ENCODE peak calls at places on chromosomes 7 and 10, in nine cellular contexts. W is T-helper 17 cell; L is kidney tubule cell; X is heart left ventricle; G is pulmonary artery endothelial cell; N is NCI-H2029; V is pancreas; Z is tibial nerve; T is stimulated activated CD8-positive, alpha-beta memory T cell treated with anti-CD3 and anti-CD28 coated beads, Interleukin-15, amount 100 ng/mL, for 24 hours. Y is an unnamed sample.

GRCh38 chr7:151964951-151965350 is 8.7 kb downstream of the GALNTL5 start:
- DNase-seq in W (no peak), L (no peak), X (no peak), G (no peak), N (no peak), V (no peak), Z (peak; percentile 48), T (no peak), Y (no peak)

GRCh38 chr10:52740913-52741675 is 31.5 kb downstream of the MBL2 start:
- DNase-seq in W (no peak), L (peak; percentile 42), X (no peak), G (no peak), N (no peak), V (peak; percentile 49), Z (peak; percentile 55), T (no peak), Y (no peak)

GRCh38 chr10:14508725-14509124 is 178.0 kb upstream of the FRMD4A start:
- DNase-seq in W (no peak), L (no peak), X (no peak), G (no peak), N (no peak), V (no peak), Z (peak; percentile 73), T (no peak), Y (no peak)

GRCh38 chr7:147858421-147858820 is 732.1 kb upstream of the C7orf33 start:
- DNase-seq in W (no peak), L (no peak), X (no peak), G (no peak), N (no peak), V (no peak), Z (no peak), T (no peak), Y (no peak)

GRCh38 chr10:3853547-3853989 is 68.6 kb upstream of the KLF6 start:
- DNase-seq in W (no peak), L (peak; percentile 83), X (no peak), G (no peak), N (no peak), V (peak; percentile 60), Z (no peak), T (no peak), Y (no peak)

GRCh38 chr7:4115941-4116610 is 566.0 kb upstream of the FOXK1 start:
- DNase-seq in W (no peak), L (no peak), X (no peak), G (no peak), N (no peak), V (no peak), Z (no peak), T (no peak), Y (no peak)

GRCh38 chr7:53518319-53518718 is 482.9 kb downstream of the POM121L12 start:
- DNase-seq in W (no peak), L (no peak), X (no peak), G (no peak), N (no peak), V (no peak), Z (no peak), T (no peak), Y (no peak)

GRCh38 chr7:348962-349755 is 59.2 kb downstream of the FOXL3 start:
- DNase-seq in W (no peak), L (no peak), X (no peak), G (no peak), N (no peak), V (no peak), Z (no peak), T (no peak), Y (no peak)

GRCh38 chr7:158406817-158407216 is 180.8 kb downstream of the PTPRN2 start:
- DNase-seq in W (no peak), L (no peak), X (no peak), G (no peak), N (no peak), V (no peak), Z (no peak), T (no peak), Y (no peak)

GRCh38 chr10:79084012-79084971 is 15.5 kb downstream of the ZMIZ1 start:
- DNase-seq in W (no peak), L (peak; percentile 95), X (peak; percentile 95), G (peak; percentile 94), N (peak; percentile 42), V (peak; percentile 89), Z (peak; percentile 98), T (no peak), Y (no peak)

GRCh38 chr10:74027702-74028101 is 29.8 kb downstream of the VCL start:
- DNase-seq in W (no peak), L (peak; percentile 45), X (no peak), G (no peak), N (no peak), V (no peak), Z (no peak), T (no peak), Y (no peak)

GRCh38 chr7:27237735-27238334 is 4.8 kb upstream of the EVX1 start:
- DNase-seq in W (no peak), L (peak; percentile 53), X (no peak), G (no peak), N (no peak), V (no peak), Z (no peak), T (no peak), Y (no peak)

GRCh38 chr10:72045586-72045985 is 42.8 kb downstream of the SPOCK2 start:
- DNase-seq in W (no peak), L (no peak), X (no peak), G (no peak), N (no peak), V (no peak), Z (no peak), T (no peak), Y (no peak)

GRCh38 chr10:80453715-80454525 is at the start of gene TSPAN14:
- DNase-seq in W (peak; percentile 78), L (peak; percentile 87), X (peak; percentile 93), G (peak; percentile 51), N (peak; percentile 22), V (peak; percentile 85), Z (peak; percentile 63), T (peak; percentile 46), Y (no peak)

GRCh38 chr10:76892766-76893479 is 744.7 kb downstream of the KCNMA1 start:
- DNase-seq in W (no peak), L (no peak), X (no peak), G (no peak), N (no peak), V (no peak), Z (no peak), T (no peak), Y (no peak)

GRCh38 chr10:127303746-127304145 is 107.4 kb upstream of the INSYN2A start:
- DNase-seq in W (no peak), L (no peak), X (no peak), G (no peak), N (no peak), V (no peak), Z (no peak), T (no peak), Y (no peak)

GRCh38 chr7:74180866-74181265 is 6.7 kb downstream of the EIF4H start:
- DNase-seq in W (no peak), L (no peak), X (no peak), G (no peak), N (no peak), V (no peak), Z (no peak), T (no peak), Y (no peak)

GRCh38 chr7:44824894-44825526 is 22.9 kb downstream of the H2AZ2 start:
- DNase-seq in W (no peak), L (no peak), X (no peak), G (no peak), N (no peak), V (no peak), Z (no peak), T (no peak), Y (no peak)

GRCh38 chr7:134212576-134213546 is 85.7 kb downstream of the LRGUK start:
- DNase-seq in W (no peak), L (no peak), X (no peak), G (no peak), N (no peak), V (no peak), Z (no peak), T (no peak), Y (no peak)

GRCh38 chr10:45373003-45373782 is 823 bp upstream of the ALOX5 start:
- DNase-seq in W (peak; percentile 38), L (no peak), X (no peak), G (no peak), N (no peak), V (no peak), Z (no peak), T (no peak), Y (no peak)

GRCh38 chr10:126478600-126478999 is 90.3 kb upstream of the ADAM12 start:
- DNase-seq in W (no peak), L (no peak), X (no peak), G (no peak), N (no peak), V (no peak), Z (no peak), T (no peak), Y (no peak)

GRCh38 chr10:68684413-68684812 is 36.6 kb upstream of the CCAR1 start:
- DNase-seq in W (no peak), L (no peak), X (no peak), G (no peak), N (no peak), V (no peak), Z (no peak), T (no peak), Y (no peak)

GRCh38 chr7:112510032-112510742 is 29.4 kb downstream of the LSMEM1 start:
- DNase-seq in W (no peak), L (peak; percentile 38), X (no peak), G (no peak), N (no peak), V (no peak), Z (no peak), T (no peak), Y (no peak)

Y was measured in SHP77 treated with DMSO at 0.1 percent for 48 hours.